ENCODE peak calls at places on chromosome 20, in eight cellular contexts. One of them, this sample, is unnamed. For H3K27me3 and H3K36me3, the result is how much of the 10 kb centered on the place peaks cover.

GRCh38 chr20:18019068-18019467 is 38.6 kb downstream of the OVOL2 start:
- DNase-seq in right lobe of liver: no peak
- DNase-seq in mesenchymal stem cell: peak
- DNase-seq in GM23338: peak
- DNase-seq in BJ: no peak
- DNase-seq in upper lobe of right lung: no peak
- DNase-seq in tibial artery: no peak
- DNase-seq in CD8-positive, alpha-beta memory T cell: no peak
- DNase-seq in this sample: peak

GRCh38 chr20:24100370-24101011 is 111.9 kb upstream of the GGTLC1 start:
- DNase-seq in tibial artery: peak
- DNase-seq in mesenchymal stem cell: peak
- DNase-seq in GM23338: peak
- DNase-seq in BJ: no peak
- DNase-seq in CD8-positive, alpha-beta memory T cell: peak
- DNase-seq in right lobe of liver: no peak
- DNase-seq in upper lobe of right lung: no peak
- DNase-seq in this sample: peak

GRCh38 chr20:59632426-59633113 is 28.2 kb downstream of the PHACTR3 start:
- DNase-seq in upper lobe of right lung: no peak
- DNase-seq in right lobe of liver: no peak
- DNase-seq in GM23338: no peak
- DNase-seq in mesenchymal stem cell: no peak
- DNase-seq in BJ: no peak
- DNase-seq in CD8-positive, alpha-beta memory T cell: no peak
- DNase-seq in tibial artery: no peak
- DNase-seq in this sample: no peak

GRCh38 chr20:10573273-10573950 is 100.4 kb downstream of the JAG1 start:
- DNase-seq in upper lobe of right lung: no peak
- DNase-seq in CD8-positive, alpha-beta memory T cell: no peak
- DNase-seq in tibial artery: no peak
- DNase-seq in mesenchymal stem cell: no peak
- DNase-seq in BJ: no peak
- DNase-seq in GM23338: no peak
- DNase-seq in right lobe of liver: no peak
- DNase-seq in this sample: no peak

GRCh38 chr20:48547682-48548081 is 280.1 kb downstream of the PREX1 start:
- DNase-seq in tibial artery: no peak
- DNase-seq in CD8-positive, alpha-beta memory T cell: no peak
- DNase-seq in BJ: no peak
- DNase-seq in mesenchymal stem cell: no peak
- DNase-seq in upper lobe of right lung: no peak
- DNase-seq in right lobe of liver: no peak
- DNase-seq in GM23338: no peak
- DNase-seq in this sample: no peak

GRCh38 chr20:42274977-42275376 is 656.8 kb upstream of the CHD6 start:
- DNase-seq in right lobe of liver: no peak
- DNase-seq in mesenchymal stem cell: no peak
- DNase-seq in BJ: no peak
- DNase-seq in GM23338: no peak
- DNase-seq in upper lobe of right lung: no peak
- DNase-seq in tibial artery: no peak
- DNase-seq in CD8-positive, alpha-beta memory T cell: no peak
- DNase-seq in this sample: no peak

GRCh38 chr20:53021934-53022333 is 49.8 kb downstream of the TSHZ2 start:
- DNase-seq in GM23338: no peak
- DNase-seq in BJ: no peak
- DNase-seq in tibial artery: no peak
- DNase-seq in mesenchymal stem cell: peak
- DNase-seq in right lobe of liver: no peak
- DNase-seq in CD8-positive, alpha-beta memory T cell: no peak
- DNase-seq in upper lobe of right lung: no peak
- DNase-seq in this sample: no peak

GRCh38 chr20:53427951-53428350 is 165.7 kb downstream of the ZNF217 start:
- DNase-seq in mesenchymal stem cell: no peak
- DNase-seq in upper lobe of right lung: no peak
- DNase-seq in GM23338: no peak
- DNase-seq in CD8-positive, alpha-beta memory T cell: no peak
- DNase-seq in right lobe of liver: no peak
- DNase-seq in tibial artery: no peak
- DNase-seq in BJ: no peak
- DNase-seq in this sample: no peak

GRCh38 chr20:2847802-2848201 is 7.3 kb downstream of the VPS16 start:
- DNase-seq in BJ: no peak
- DNase-seq in upper lobe of right lung: no peak
- DNase-seq in GM23338: no peak
- DNase-seq in CD8-positive, alpha-beta memory T cell: no peak
- DNase-seq in right lobe of liver: no peak
- DNase-seq in mesenchymal stem cell: no peak
- DNase-seq in tibial artery: no peak
- DNase-seq in this sample: no peak

GRCh38 chr20:40679119-40679637 is 9.9 kb downstream of the MAFB start:
- DNase-seq in GM23338: no peak
- DNase-seq in CD8-positive, alpha-beta memory T cell: no peak
- DNase-seq in tibial artery: no peak
- DNase-seq in mesenchymal stem cell: no peak
- DNase-seq in upper lobe of right lung: no peak
- DNase-seq in right lobe of liver: no peak
- DNase-seq in BJ: no peak
- DNase-seq in this sample: no peak

GRCh38 chr20:46341374-46342044 is 33.2 kb upstream of the CDH22 start:
- DNase-seq in GM23338: no peak
- DNase-seq in BJ: no peak
- DNase-seq in mesenchymal stem cell: no peak
- DNase-seq in tibial artery: no peak
- DNase-seq in CD8-positive, alpha-beta memory T cell: no peak
- DNase-seq in right lobe of liver: no peak
- DNase-seq in upper lobe of right lung: no peak
- DNase-seq in this sample: no peak

GRCh38 chr20:25584905-25585704 is at the start of gene NINL:
- DNase-seq in GM23338: peak
- DNase-seq in BJ: no peak
- DNase-seq in upper lobe of right lung: peak
- DNase-seq in right lobe of liver: peak
- DNase-seq in mesenchymal stem cell: peak
- DNase-seq in CD8-positive, alpha-beta memory T cell: peak
- DNase-seq in tibial artery: peak
- DNase-seq in this sample: peak

GRCh38 chr20:6588296-6588695 is 179.2 kb upstream of the BMP2 start:
- DNase-seq in tibial artery: no peak
- DNase-seq in upper lobe of right lung: no peak
- DNase-seq in GM23338: no peak
- DNase-seq in mesenchymal stem cell: no peak
- DNase-seq in right lobe of liver: no peak
- DNase-seq in BJ: no peak
- DNase-seq in CD8-positive, alpha-beta memory T cell: no peak
- DNase-seq in this sample: no peak

GRCh38 chr20:47126709-47127108 is 229.8 kb downstream of the ZMYND8 start:
- DNase-seq in upper lobe of right lung: no peak
- DNase-seq in mesenchymal stem cell: peak
- DNase-seq in right lobe of liver: no peak
- DNase-seq in GM23338: no peak
- DNase-seq in CD8-positive, alpha-beta memory T cell: no peak
- DNase-seq in BJ: no peak
- DNase-seq in tibial artery: no peak
- DNase-seq in this sample: no peak

GRCh38 chr20:49381558-49382493 is 100.6 kb downstream of the KCNB1 start:
- DNase-seq in BJ: no peak
- DNase-seq in GM23338: no peak
- DNase-seq in right lobe of liver: peak
- DNase-seq in upper lobe of right lung: peak
- DNase-seq in CD8-positive, alpha-beta memory T cell: no peak
- DNase-seq in mesenchymal stem cell: no peak
- DNase-seq in tibial artery: peak
- DNase-seq in this sample: no peak

GRCh38 chr20:21703740-21704407 is 1.6 kb upstream of the PAX1 start:
- DNase-seq in BJ: no peak
- DNase-seq in CD8-positive, alpha-beta memory T cell: no peak
- DNase-seq in upper lobe of right lung: no peak
- DNase-seq in mesenchymal stem cell: no peak
- DNase-seq in GM23338: peak
- DNase-seq in tibial artery: no peak
- DNase-seq in right lobe of liver: no peak
- DNase-seq in this sample: peak

GRCh38 chr20:21706345-21707195 is 1.1 kb downstream of the PAX1 start:
- DNase-seq in upper lobe of right lung: no peak
- DNase-seq in tibial artery: no peak
- DNase-seq in mesenchymal stem cell: no peak
- DNase-seq in CD8-positive, alpha-beta memory T cell: no peak
- DNase-seq in GM23338: peak
- DNase-seq in right lobe of liver: no peak
- DNase-seq in BJ: no peak
- DNase-seq in this sample: peak

GRCh38 chr20:21702553-21703467 is 2.7 kb upstream of the PAX1 start:
- DNase-seq in BJ: no peak
- DNase-seq in upper lobe of right lung: peak
- DNase-seq in tibial artery: no peak
- DNase-seq in GM23338: peak
- DNase-seq in CD8-positive, alpha-beta memory T cell: no peak
- DNase-seq in right lobe of liver: no peak
- DNase-seq in mesenchymal stem cell: peak
- DNase-seq in this sample: peak

GRCh38 chr20:21705466-21706344 is at the start of gene PAX1:
- DNase-seq in BJ: no peak
- DNase-seq in tibial artery: no peak
- DNase-seq in GM23338: peak
- DNase-seq in CD8-positive, alpha-beta memory T cell: no peak
- DNase-seq in upper lobe of right lung: no peak
- DNase-seq in mesenchymal stem cell: no peak
- DNase-seq in right lobe of liver: no peak
- DNase-seq in this sample: peak

GRCh38 chr20:21704408-21705385 is 767 bp upstream of the PAX1 start:
- DNase-seq in tibial artery: no peak
- DNase-seq in right lobe of liver: no peak
- DNase-seq in CD8-positive, alpha-beta memory T cell: no peak
- DNase-seq in BJ: no peak
- DNase-seq in GM23338: peak
- DNase-seq in mesenchymal stem cell: no peak
- DNase-seq in upper lobe of right lung: no peak
- DNase-seq in this sample: peak
- H3K4me3 ChIP-seq in tibial artery: no peak
- H3K4me3 ChIP-seq in right lobe of liver: no peak
- H3K4me3 ChIP-seq in CD8-positive, alpha-beta memory T cell: no peak
- H3K4me3 ChIP-seq in BJ: no peak
- H3K4me3 ChIP-seq in GM23338: no peak
- H3K4me3 ChIP-seq in mesenchymal stem cell: no peak
- H3K4me3 ChIP-seq in upper lobe of right lung: no peak
- H3K4me3 ChIP-seq in this sample: no peak

DNA sequence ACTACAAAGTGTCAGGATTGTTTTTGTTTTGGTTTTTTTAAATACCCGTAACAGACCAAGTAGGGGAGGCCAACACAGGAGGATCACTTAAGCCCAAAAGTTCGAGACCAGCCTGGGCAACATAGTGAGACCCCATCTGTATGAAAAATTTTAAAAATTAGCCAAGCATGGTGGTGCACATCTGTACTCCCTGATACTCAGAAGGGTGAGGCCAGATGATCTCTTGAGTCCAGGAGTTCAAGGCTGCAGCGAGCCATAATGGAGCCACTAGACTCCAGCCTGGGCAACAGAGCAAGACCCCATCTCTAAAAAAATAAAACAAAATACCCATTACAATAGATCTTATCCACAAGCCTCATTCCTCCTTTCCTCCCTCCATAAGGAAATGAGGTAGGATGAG is 28.7 kb upstream of the TM9SF4 start:
- DNase-seq in GM23338: no peak
- DNase-seq in CD8-positive, alpha-beta memory T cell: no peak
- DNase-seq in upper lobe of right lung: no peak
- DNase-seq in right lobe of liver: no peak
- DNase-seq in BJ: no peak
- DNase-seq in mesenchymal stem cell: no peak
- DNase-seq in tibial artery: no peak
- DNase-seq in this sample: no peak
- H3K27me3 ChIP-seq in GM23338: under half
- H3K27me3 ChIP-seq in CD8-positive, alpha-beta memory T cell: under half
- H3K27me3 ChIP-seq in upper lobe of right lung: under half
- H3K27me3 ChIP-seq in right lobe of liver: under half
- H3K27me3 ChIP-seq in BJ: under half
- H3K27me3 ChIP-seq in mesenchymal stem cell: half or more
- H3K27me3 ChIP-seq in tibial artery: under half
- H3K27me3 ChIP-seq in this sample: under half

GRCh38 chr20:35134900-35135299 is 12.2 kb downstream of the EDEM2 start:
- DNase-seq in GM23338: no peak
- DNase-seq in tibial artery: peak
- DNase-seq in right lobe of liver: no peak
- DNase-seq in CD8-positive, alpha-beta memory T cell: no peak
- DNase-seq in mesenchymal stem cell: no peak
- DNase-seq in upper lobe of right lung: no peak
- DNase-seq in BJ: no peak
- DNase-seq in this sample: no peak

GRCh38 chr20:35131953-35132352 is 15.2 kb downstream of the EDEM2 start:
- DNase-seq in right lobe of liver: no peak
- DNase-seq in mesenchymal stem cell: no peak
- DNase-seq in upper lobe of right lung: no peak
- DNase-seq in CD8-positive, alpha-beta memory T cell: no peak
- DNase-seq in tibial artery: no peak
- DNase-seq in BJ: no peak
- DNase-seq in GM23338: no peak
- DNase-seq in this sample: no peak

GRCh38 chr20:35134472-35134871 is 12.7 kb downstream of the EDEM2 start:
- DNase-seq in mesenchymal stem cell: no peak
- DNase-seq in upper lobe of right lung: no peak
- DNase-seq in right lobe of liver: no peak
- DNase-seq in CD8-positive, alpha-beta memory T cell: no peak
- DNase-seq in tibial artery: peak
- DNase-seq in BJ: no peak
- DNase-seq in GM23338: no peak
- DNase-seq in this sample: no peak

GRCh38 chr20:35133735-35134134 is 13.4 kb downstream of the EDEM2 start:
- DNase-seq in right lobe of liver: no peak
- DNase-seq in tibial artery: no peak
- DNase-seq in BJ: no peak
- DNase-seq in CD8-positive, alpha-beta memory T cell: no peak
- DNase-seq in mesenchymal stem cell: no peak
- DNase-seq in upper lobe of right lung: no peak
- DNase-seq in GM23338: no peak
- DNase-seq in this sample: no peak

DNA sequence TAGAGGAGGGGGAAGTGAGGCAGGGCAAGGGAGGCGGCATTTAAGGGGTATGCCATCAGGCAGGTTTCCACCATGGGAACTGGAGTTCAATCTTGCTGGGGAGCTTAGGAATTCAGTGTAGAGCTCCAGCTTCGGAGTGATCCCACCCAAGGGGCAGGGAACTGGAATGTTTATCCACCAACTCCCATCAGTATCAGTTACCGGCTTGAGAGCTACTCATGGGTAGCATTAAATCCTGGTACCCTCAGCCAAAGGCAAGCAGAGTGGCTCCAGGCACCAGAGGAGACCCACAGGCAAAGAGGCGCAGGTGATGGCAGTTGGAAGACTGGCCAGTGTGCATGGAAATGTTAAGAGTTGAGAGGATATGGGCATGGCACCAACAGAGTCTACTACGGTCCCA is 14.1 kb downstream of the EDEM2 start:
- DNase-seq in BJ: no peak
- DNase-seq in upper lobe of right lung: no peak
- DNase-seq in mesenchymal stem cell: no peak
- DNase-seq in GM23338: no peak
- DNase-seq in tibial artery: no peak
- DNase-seq in right lobe of liver: no peak
- DNase-seq in CD8-positive, alpha-beta memory T cell: no peak
- DNase-seq in this sample: no peak
- H3K36me3 ChIP-seq in BJ: under half
- H3K36me3 ChIP-seq in upper lobe of right lung: half or more
- H3K36me3 ChIP-seq in mesenchymal stem cell: half or more
- H3K36me3 ChIP-seq in GM23338: under half
- H3K36me3 ChIP-seq in tibial artery: half or more
- H3K36me3 ChIP-seq in right lobe of liver: under half
- H3K36me3 ChIP-seq in CD8-positive, alpha-beta memory T cell: under half
- H3K36me3 ChIP-seq in this sample: under half

GRCh38 chr20:19977373-19977770 is 39.8 kb upstream of the NAA20 start:
- DNase-seq in BJ: no peak
- DNase-seq in right lobe of liver: no peak
- DNase-seq in CD8-positive, alpha-beta memory T cell: no peak
- DNase-seq in GM23338: no peak
- DNase-seq in upper lobe of right lung: no peak
- DNase-seq in tibial artery: no peak
- DNase-seq in mesenchymal stem cell: no peak
- DNase-seq in this sample: no peak
- H3K4me3 ChIP-seq in BJ: peak
- H3K4me3 ChIP-seq in right lobe of liver: no peak
- H3K4me3 ChIP-seq in CD8-positive, alpha-beta memory T cell: no peak
- H3K4me3 ChIP-seq in GM23338: no peak
- H3K4me3 ChIP-seq in upper lobe of right lung: peak
- H3K4me3 ChIP-seq in tibial artery: peak
- H3K4me3 ChIP-seq in mesenchymal stem cell: peak
- H3K4me3 ChIP-seq in this sample: no peak